ENCODE peak calls at places on chromosome 18, in six cellular contexts. S, N, H, W, Q and M are unnamed samples.

GRCh38 chr18:28086530-28087172 is 90.3 kb downstream of the CDH2 start:
- DNase-seq in Q (no peak), H (peak; percentile 81), N (peak; percentile 17), W (no peak), S (peak; percentile 62), M (no peak)

GRCh38 chr18:57427429-57428181 is 7.6 kb upstream of the ONECUT2 start:
- DNase-seq in S (peak; percentile 73), H (no peak), Q (peak; percentile 82), N (no peak), W (no peak), M (no peak)

GRCh38 chr18:44096016-44096415 is 584.7 kb upstream of the SETBP1 start:
- DNase-seq in H (no peak), W (no peak), Q (no peak), S (no peak), N (peak; percentile 34), M (no peak)

GRCh38 chr18:59564516-59564915 is 132.7 kb downstream of the CCBE1 start:
- DNase-seq in H (no peak), S (no peak), N (no peak), Q (no peak), W (no peak), M (no peak)

GRCh38 chr18:67951166-67951565 is 434.6 kb upstream of the DSEL start:
- DNase-seq in H (peak; percentile 23), W (no peak), Q (no peak), N (no peak), S (no peak), M (no peak)

GRCh38 chr18:6118080-6118479 is 222.8 kb upstream of the TMEM200C start:
- DNase-seq in S (no peak), N (no peak), H (no peak), Q (no peak), W (no peak), M (no peak)

GRCh38 chr18:45567123-45567522 is 48.2 kb upstream of the SLC14A2 start:
- DNase-seq in Q (no peak), W (no peak), N (no peak), H (peak; percentile 74), S (no peak), M (no peak)

GRCh38 chr18:4232656-4233055 is 222.5 kb downstream of the DLGAP1 start:
- DNase-seq in W (no peak), Q (no peak), N (no peak), H (no peak), S (no peak), M (no peak)

GRCh38 chr18:35139517-35139916 is 98.3 kb downstream of the MAPRE2 start:
- DNase-seq in W (no peak), S (no peak), H (no peak), N (no peak), Q (no peak), M (no peak)

GRCh38 chr18:39946623-39947061 is 2008.4 kb upstream of the PIK3C3 start:
- DNase-seq in W (no peak), Q (no peak), S (no peak), H (peak; percentile 86), N (peak; percentile 42), M (peak; percentile 33)

GRCh38 chr18:76357174-76357573 is 137.9 kb downstream of the ZNF516 start:
- DNase-seq in Q (no peak), W (no peak), H (no peak), N (no peak), S (no peak), M (no peak)

GRCh38 chr18:2002178-2002577 is 569.1 kb downstream of the METTL4 start:
- DNase-seq in N (no peak), S (peak; percentile 46), W (no peak), H (no peak), Q (no peak), M (no peak)

GRCh38 chr18:67705748-67706147 is 189.2 kb upstream of the DSEL start:
- DNase-seq in N (peak; percentile 31), H (no peak), W (no peak), S (peak; percentile 49), Q (no peak), M (no peak)

GRCh38 chr18:73279499-73279898 is 411.7 kb upstream of the NETO1 start:
- DNase-seq in N (no peak), Q (no peak), S (no peak), W (no peak), H (no peak), M (no peak)

GRCh38 chr18:42030586-42031182 is 75.7 kb downstream of the PIK3C3 start:
- DNase-seq in H (peak; percentile 7), N (peak; percentile 57), W (no peak), S (peak; percentile 50), Q (no peak), M (no peak)

GRCh38 chr18:47912794-47913594 is 17.5 kb downstream of the SMAD2 start:
- DNase-seq in Q (no peak), W (no peak), S (no peak), H (no peak), N (no peak), M (no peak)

GRCh38 chr18:8229786-8230185 is 379.5 kb upstream of the RAB12 start:
- DNase-seq in N (no peak), S (no peak), W (no peak), Q (no peak), H (no peak), M (no peak)

GRCh38 chr18:80119111-80119510 is 10.0 kb downstream of the ADNP2 start:
- DNase-seq in W (no peak), Q (no peak), S (peak; percentile 72), N (peak; percentile 72), H (no peak), M (no peak)
- H3K36me3 ChIP-seq in W (peaks cover 9% of the 10 kb centered on the region), Q (peaks cover 3% of the 10 kb centered on the region), S (peaks cover 18% of the 10 kb centered on the region), N (peaks cover 25% of the 10 kb centered on the region), H (peaks cover 11% of the 10 kb centered on the region), M (peaks cover 7% of the 10 kb centered on the region)

DNA sequence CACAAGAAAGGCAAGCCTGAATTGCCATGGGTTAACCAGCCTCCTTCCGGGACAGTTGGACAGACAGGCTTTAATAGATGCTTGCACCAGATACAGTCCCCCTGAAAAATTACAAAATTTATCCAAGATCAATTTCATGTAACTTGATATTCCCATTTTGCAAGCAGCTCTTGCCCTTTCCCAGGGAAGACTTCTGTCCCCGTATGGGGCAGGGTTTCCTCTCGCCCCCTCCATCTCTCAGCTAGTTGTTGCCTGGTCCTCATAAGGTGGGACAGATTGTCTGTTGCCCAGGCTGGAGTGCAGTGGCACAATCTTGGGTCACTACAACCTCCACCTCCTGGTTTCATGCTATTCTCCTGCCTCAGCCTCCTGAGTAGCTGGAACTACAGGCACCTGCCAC is 61.2 kb downstream of the TTC39C start:
- DNase-seq in Q (no peak), H (no peak), W (no peak), N (no peak), S (no peak), M (no peak)
- H3K27ac ChIP-seq in Q (peak overlapping the region; percentile 48), H (no peak overlapping the region), W (no peak overlapping the region), N (no peak overlapping the region), S (no peak overlapping the region), M (no peak overlapping the region)

GRCh38 chr18:49967171-49967570 is 153.8 kb upstream of the ACAA2 start:
- DNase-seq in S (no peak), N (no peak), Q (peak; percentile 91), H (no peak), W (no peak), M (no peak)
- H3K4me3 ChIP-seq in S (no peak overlapping the region), N (no peak overlapping the region), Q (no peak overlapping the region), H (no peak overlapping the region), W (no peak overlapping the region), M (no peak overlapping the region)

GRCh38 chr18:12008842-12009580 is 27.7 kb downstream of the IMPA2 start:
- DNase-seq in W (no peak), N (no peak), S (no peak), Q (peak; percentile 60), H (no peak), M (no peak)

GRCh38 chr18:12010187-12010802 is 29.0 kb downstream of the IMPA2 start:
- DNase-seq in S (no peak), H (no peak), N (no peak), Q (peak; percentile 27), W (no peak), M (no peak)

GRCh38 chr18:12011199-12011961 is 30.1 kb downstream of the IMPA2 start:
- DNase-seq in S (no peak), H (no peak), N (no peak), W (no peak), Q (no peak), M (no peak)

GRCh38 chr18:12008181-12008767 is 27.0 kb downstream of the IMPA2 start:
- DNase-seq in S (no peak), W (no peak), Q (peak; percentile 95), N (no peak), H (no peak), M (no peak)

DNA sequence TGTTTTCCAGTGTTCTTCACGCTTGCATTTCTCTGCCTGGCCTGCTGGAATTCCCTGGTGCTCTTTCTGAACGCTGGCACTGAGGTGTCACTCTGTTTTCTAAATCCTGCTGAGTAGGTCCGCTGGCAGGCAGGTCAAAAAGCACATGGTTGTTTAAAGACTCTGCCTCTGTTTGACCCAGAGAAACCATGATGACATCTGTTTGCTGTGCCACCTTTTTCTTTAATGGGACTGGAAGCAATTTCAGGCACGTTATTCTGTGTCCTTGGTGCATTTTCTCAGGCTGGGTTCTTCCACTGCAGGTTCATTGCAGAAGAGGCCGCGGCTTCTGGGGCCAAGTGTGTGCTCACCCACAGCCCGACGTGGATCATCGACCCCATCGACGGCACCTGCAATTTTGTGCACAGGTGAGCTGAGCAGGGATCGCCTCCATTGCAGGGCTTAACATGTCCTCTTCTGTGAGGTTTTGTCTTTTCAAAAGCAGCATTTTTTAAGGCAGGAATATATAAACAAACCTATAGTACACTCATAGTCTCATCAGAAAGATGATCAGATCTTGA is 28.4 kb downstream of the IMPA2 start:
- DNase-seq in N (no peak), Q (peak; percentile 67), S (no peak), H (no peak), W (no peak), M (no peak)
- H3K36me3 ChIP-seq in N (no peaks in the 10 kb centered on the region), Q (no peaks in the 10 kb centered on the region), S (no peaks in the 10 kb centered on the region), H (no peaks in the 10 kb centered on the region), W (no peaks in the 10 kb centered on the region), M (no peaks in the 10 kb centered on the region)

GRCh38 chr18:21672868-21673267 is 31.7 kb downstream of the ABHD3 start:
- DNase-seq in W (no peak), Q (peak; percentile 66), N (no peak), S (no peak), H (peak; percentile 56), M (no peak)
- H3K27ac ChIP-seq in W (no peak overlapping the region), Q (no peak overlapping the region), N (no peak overlapping the region), S (no peak overlapping the region), H (no peak overlapping the region), M (no peak overlapping the region)